ENCODE peak calls at places on chromosomes 3 and 15, in five cellular contexts. J is body of pancreas, O is psoas muscle, K is A549, H is Karpas-422. M is an unnamed sample. For H3K9me3 and H3K4me1, the result is how much of the 10 kb centered on the place peaks cover.

GRCh38 chr3:195258449-195259145 is 12.4 kb downstream of the XXYLT1 start:
- DNase-seq in K (no peak), H (no peak), O (no peak), J (no peak), M (peak)

GRCh38 chr15:26097216-26097615 is 234.1 kb upstream of the ATP10A start:
- DNase-seq in O (no peak), J (no peak), K (no peak), H (no peak), M (no peak)

GRCh38 chr3:43484926-43485488 is 136.8 kb downstream of the ANO10 start:
- DNase-seq in O (no peak), K (no peak), J (no peak), H (no peak), M (no peak)

GRCh38 chr3:165204445-165204844 is 8.3 kb upstream of the SLITRK3 start:
- DNase-seq in O (no peak), J (no peak), K (no peak), H (no peak), M (no peak)

GRCh38 chr15:101206173-101206572 is 45.7 kb downstream of the CHSY1 start:
- DNase-seq in H (no peak), K (no peak), J (no peak), O (no peak), M (no peak)

GRCh38 chr3:159844801-159845261 is 143.8 kb upstream of the IL12A start:
- DNase-seq in O (no peak), K (no peak), H (no peak), J (no peak), M (no peak)

GRCh38 chr3:23202203-23202920 is 765 bp upstream of the UBE2E2 start:
- DNase-seq in K (no peak), J (no peak), O (no peak), H (peak), M (no peak)

GRCh38 chr3:146250449-146251382 is at the start of gene PLSCR4:
- DNase-seq in H (no peak), K (peak), O (peak), J (peak), M (peak)

GRCh38 chr3:23645533-23646196 is 160.1 kb upstream of the UBE2E1 start:
- DNase-seq in H (no peak), O (no peak), K (no peak), J (no peak), M (no peak)

GRCh38 chr3:100149130-100149529 is 34.8 kb upstream of the FILIP1L start:
- DNase-seq in K (no peak), H (no peak), O (no peak), J (no peak), M (no peak)

GRCh38 chr3:173897631-173898030 is 500.1 kb downstream of the NLGN1 start:
- DNase-seq in O (no peak), J (no peak), K (no peak), H (no peak), M (no peak)

GRCh38 chr3:150635526-150635925 is 32.4 kb downstream of the SELENOT start:
- DNase-seq in O (no peak), H (peak), K (no peak), J (no peak), M (no peak)

GRCh38 chr3:134315286-134316106 is 58.8 kb downstream of the AMOTL2 start:
- DNase-seq in H (no peak), K (no peak), J (peak), O (peak), M (no peak)

GRCh38 chr3:133608405-133608804 is 34.9 kb downstream of the CDV3 start:
- DNase-seq in K (no peak), H (no peak), O (no peak), J (no peak), M (no peak)

GRCh38 chr15:97168704-97169475 is 791.6 kb upstream of the ARRDC4 start:
- DNase-seq in J (no peak), H (peak), O (no peak), K (no peak), M (no peak)

GRCh38 chr3:46520531-46520930 is 22.8 kb downstream of the RTP3 start:
- DNase-seq in O (no peak), H (no peak), J (no peak), K (no peak), M (no peak)

DNA sequence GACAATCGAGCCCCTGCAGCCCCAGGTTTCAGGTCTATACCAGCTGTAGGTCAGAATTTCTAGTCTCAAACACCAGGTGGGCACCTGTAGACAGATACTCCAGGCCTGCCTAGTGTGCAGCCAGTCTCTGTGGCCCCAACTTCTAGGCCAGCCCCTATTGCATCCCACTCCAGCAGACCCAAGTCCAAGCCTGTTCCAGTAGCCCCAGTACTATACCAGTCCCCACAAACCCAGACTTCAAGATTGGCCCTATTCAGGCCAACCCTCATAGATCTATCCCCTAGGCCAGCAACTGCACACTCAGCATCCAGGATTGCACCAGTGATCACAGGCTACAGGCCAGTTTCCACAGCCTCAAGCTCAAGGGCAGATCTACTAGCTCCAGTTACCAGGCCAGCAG is 344.0 kb downstream of the PYDC2 start:
- DNase-seq in O (no peak), J (no peak), H (no peak), K (no peak), M (no peak)
- H3K9me3 ChIP-seq in O (under half), J (under half), H (under half), K (under half), M (under half)

DNA sequence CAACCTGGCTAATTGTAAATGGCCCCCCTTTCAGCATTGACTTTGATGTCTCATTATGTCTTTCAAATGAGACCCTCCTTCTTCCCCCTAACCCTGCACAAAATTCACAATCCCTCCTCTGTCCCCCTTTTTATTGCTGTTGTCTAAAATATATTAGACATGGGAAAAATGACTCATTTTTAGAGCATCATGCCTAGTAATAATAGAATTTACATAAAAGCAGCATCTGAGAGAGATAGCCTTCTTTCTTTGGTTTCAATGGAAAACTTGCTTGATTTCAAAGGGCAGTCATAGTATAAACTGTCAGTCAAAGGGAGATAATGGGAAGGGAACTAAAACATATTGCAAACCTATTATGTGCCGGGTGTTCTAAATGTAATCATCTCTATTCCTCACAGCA is 34.6 kb upstream of the GREM1 start:
- DNase-seq in J (no peak), H (no peak), K (no peak), O (no peak), M (no peak)
- H3K4me1 ChIP-seq in J (under half), H (under half), K (half or more), O (under half), M (under half)

GRCh38 chr15:56731571-56731970 is 1.7 kb downstream of the ZNF280D start:
- DNase-seq in K (no peak), H (no peak), J (no peak), O (no peak), M (no peak)
- H3K4me3 ChIP-seq in K (peak), H (peak), J (no peak), O (peak), M (no peak)

GRCh38 chr3:105328338-105328730 is 38.4 kb upstream of the ALCAM start:
- DNase-seq in J (no peak), K (no peak), O (no peak), H (no peak), M (no peak)
- H3K9me3 ChIP-seq in J (under half), K (under half), O (under half), H (under half), M (under half)

DNA sequence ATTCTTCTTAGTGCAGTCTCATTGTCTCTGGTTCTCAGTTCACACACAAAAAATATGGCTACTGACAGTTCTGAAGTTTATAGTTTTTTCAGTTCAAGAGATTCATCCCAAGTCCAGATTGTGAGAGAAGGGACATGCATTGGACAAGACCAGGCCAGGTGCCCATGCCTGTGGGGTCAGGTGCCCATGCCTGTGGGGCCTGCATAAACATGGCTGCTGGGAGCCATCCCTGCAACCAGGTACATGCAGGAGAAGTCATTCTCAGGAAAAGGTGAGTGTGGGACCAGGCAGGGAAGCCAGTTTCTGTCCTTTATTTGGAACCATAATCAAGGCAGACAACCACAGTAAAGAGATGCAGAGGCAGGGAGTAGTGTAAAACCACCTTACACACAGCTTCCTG is 6.3 kb upstream of the TM4SF1 start:
- DNase-seq in J (no peak), H (no peak), O (no peak), K (no peak), M (no peak)
- H3K4me1 ChIP-seq in J (half or more), H (under half), O (under half), K (half or more), M (under half)

GRCh38 chr3:147369231-147369630 is 37.1 kb downstream of the ZIC4 start:
- DNase-seq in K (no peak), O (no peak), J (no peak), H (no peak), M (no peak)
- H3K4me3 ChIP-seq in K (no peak), O (no peak), J (no peak), H (no peak), M (no peak)

DNA sequence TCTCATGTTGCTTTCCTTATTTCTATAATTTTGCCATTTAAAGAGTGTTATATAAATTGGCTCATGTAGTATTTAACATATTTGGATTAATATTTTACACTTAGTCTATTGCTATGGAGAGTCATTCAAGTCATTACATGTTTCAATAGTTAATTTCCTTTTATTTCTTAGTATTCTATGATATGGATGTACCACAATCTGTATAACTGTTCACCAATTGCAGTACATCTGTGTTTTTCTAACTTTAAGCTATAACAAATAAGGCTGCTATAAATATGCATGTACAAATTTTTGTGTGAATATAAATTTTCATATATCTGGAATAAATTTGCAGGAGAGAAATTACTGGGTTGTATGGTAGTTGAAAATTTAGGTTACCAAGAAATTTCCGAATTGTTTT is 993.4 kb downstream of the NAALADL2 start:
- DNase-seq in O (no peak), K (no peak), J (no peak), H (no peak), M (no peak)
- H3K9me3 ChIP-seq in O (under half), K (under half), J (under half), H (under half), M (under half)

GRCh38 chr3:53027254-53027844 is 18.5 kb downstream of the SFMBT1 start:
- DNase-seq in K (no peak), H (no peak), J (peak), O (no peak), M (no peak)
- H3K4me1 ChIP-seq in K (under half), H (under half), J (under half), O (under half), M (under half)

GRCh38 chr15:41943543-41944312 is 28.6 kb downstream of the EHD4 start:
- DNase-seq in K (no peak), O (no peak), J (no peak), H (no peak), M (no peak)
- H3K4me3 ChIP-seq in K (no peak), O (no peak), J (no peak), H (no peak), M (no peak)

DNA sequence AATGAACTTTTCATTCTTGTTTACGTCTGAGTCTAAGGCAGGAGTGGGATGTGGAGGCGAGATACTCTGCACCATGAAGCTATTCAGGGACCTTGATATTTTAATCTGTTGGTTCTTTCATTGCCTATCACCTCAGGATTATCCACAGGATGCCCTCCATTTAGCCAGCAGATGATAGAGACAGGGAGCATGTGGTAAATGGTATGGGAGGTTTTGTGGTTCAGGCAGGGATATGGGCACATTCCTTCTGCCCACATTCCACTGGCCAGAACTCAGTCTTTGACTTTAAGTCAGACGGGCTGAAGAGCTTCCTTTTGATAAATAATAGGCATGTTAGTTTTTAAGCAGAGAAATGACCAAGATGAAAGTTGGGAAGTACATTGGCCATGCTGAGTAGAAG is 548.0 kb upstream of the CCDC54 start:
- DNase-seq in J (no peak), H (no peak), O (no peak), K (no peak), M (peak)
- H3K9me3 ChIP-seq in J (under half), H (under half), O (under half), K (under half), M (under half)